ENCODE peak calls at places on chromosomes 2 and 18, in seven cellular contexts. F, E, Z, T, S, W and M are unnamed samples.

GRCh38 chr2:133937669-133938068 is 316.2 kb upstream of the MGAT5 start:
- DNase-seq in F (no peak), E (no peak), Z (no peak), T (no peak), S (no peak), W (no peak), M (no peak)

GRCh38 chr2:149538138-149538833 is 49.3 kb downstream of the MMADHC start:
- DNase-seq in F (no peak), E (no peak), Z (no peak), T (peak), S (no peak), W (no peak), M (peak)

GRCh38 chr2:55168221-55169154 is 63.6 kb downstream of the CLHC1 start:
- DNase-seq in F (peak), E (peak), Z (peak), T (peak), S (no peak), W (peak), M (peak)

GRCh38 chr2:134327367-134327766 is 73.5 kb downstream of the MGAT5 start:
- DNase-seq in F (no peak), E (peak), Z (no peak), T (no peak), S (no peak), W (no peak), M (no peak)

GRCh38 chr2:170929686-170930050 is 615 bp downstream of the GORASP2 start:
- DNase-seq in F (peak), E (peak), Z (peak), T (peak), S (peak), W (peak), M (peak)

GRCh38 chr18:62788891-62789290 is 73.5 kb downstream of the PHLPP1 start:
- DNase-seq in F (no peak), E (no peak), Z (no peak), T (no peak), S (no peak), W (no peak), M (peak)

GRCh38 chr2:48249093-48249492 is 280.9 kb upstream of the STON1 start:
- DNase-seq in F (no peak), E (peak), Z (no peak), T (no peak), S (no peak), W (peak), M (no peak)

GRCh38 chr2:70738159-70738558 is 29.8 kb downstream of the ADD2 start:
- DNase-seq in F (no peak), E (no peak), Z (no peak), T (no peak), S (no peak), W (no peak), M (no peak)

GRCh38 chr2:47536696-47537095 is 133.7 kb downstream of the MSH2 start:
- DNase-seq in F (no peak), E (no peak), Z (no peak), T (no peak), S (no peak), W (no peak), M (no peak)

GRCh38 chr2:28901202-28901601 is 6.7 kb downstream of the WDR43 start:
- DNase-seq in F (no peak), E (no peak), Z (no peak), T (no peak), S (no peak), W (no peak), M (no peak)

GRCh38 chr2:15195723-15196270 is 365.3 kb downstream of the NBAS start:
- DNase-seq in F (no peak), E (no peak), Z (no peak), T (no peak), S (no peak), W (no peak), M (no peak)